ENCODE peak calls at places on chromosomes 16 and 17, in five cellular contexts. One of them, this sample, is unnamed.

GRCh38 chr17:78774956-78775571 is 7.0 kb downstream of the CYTH1 start:
- DNase-seq in GM03348: no peak
- DNase-seq in left lung: no peak
- DNase-seq in left colon: no peak
- DNase-seq in T-helper 2 cell treated with Interferon-gamma antibody and Interleukin-4, amounts not matched to agents 5 μg/mL and 100 μg/mL, for 36 hours: peak; percentile 70
- DNase-seq in this sample: no peak

GRCh38 chr17:49862781-49863331 is 15.0 kb upstream of the TAC4 start:
- DNase-seq in left colon: no peak
- DNase-seq in left lung: no peak
- DNase-seq in GM03348: no peak
- DNase-seq in T-helper 2 cell treated with Interferon-gamma antibody and Interleukin-4, amounts not matched to agents 5 μg/mL and 100 μg/mL, for 36 hours: no peak
- DNase-seq in this sample: no peak

GRCh38 chr16:84341533-84342295 is 26.6 kb upstream of the ATP2C2 start:
- DNase-seq in GM03348: no peak
- DNase-seq in left lung: no peak
- DNase-seq in left colon: peak; percentile 81
- DNase-seq in T-helper 2 cell treated with Interferon-gamma antibody and Interleukin-4, amounts not matched to agents 5 μg/mL and 100 μg/mL, for 36 hours: no peak
- DNase-seq in this sample: no peak

GRCh38 chr16:83066011-83066410 is 439.2 kb downstream of the CDH13 start:
- DNase-seq in T-helper 2 cell treated with Interferon-gamma antibody and Interleukin-4, amounts not matched to agents 5 μg/mL and 100 μg/mL, for 36 hours: no peak
- DNase-seq in GM03348: no peak
- DNase-seq in left colon: no peak
- DNase-seq in left lung: no peak
- DNase-seq in this sample: no peak

GRCh38 chr16:89360760-89361435 is 129.5 kb downstream of the ANKRD11 start:
- DNase-seq in left lung: peak; percentile 85
- DNase-seq in GM03348: no peak
- DNase-seq in T-helper 2 cell treated with Interferon-gamma antibody and Interleukin-4, amounts not matched to agents 5 μg/mL and 100 μg/mL, for 36 hours: peak; percentile 87
- DNase-seq in left colon: peak; percentile 48
- DNase-seq in this sample: peak; percentile 59

GRCh38 chr17:66347661-66348604 is 45.5 kb downstream of the PRKCA start:
- DNase-seq in left lung: no peak
- DNase-seq in GM03348: no peak
- DNase-seq in T-helper 2 cell treated with Interferon-gamma antibody and Interleukin-4, amounts not matched to agents 5 μg/mL and 100 μg/mL, for 36 hours: no peak
- DNase-seq in left colon: peak; percentile 77
- DNase-seq in this sample: no peak

GRCh38 chr17:73549841-73550430 is 94.3 kb downstream of the SDK2 start:
- DNase-seq in T-helper 2 cell treated with Interferon-gamma antibody and Interleukin-4, amounts not matched to agents 5 μg/mL and 100 μg/mL, for 36 hours: no peak
- DNase-seq in left lung: peak; percentile 52
- DNase-seq in GM03348: no peak
- DNase-seq in left colon: no peak
- DNase-seq in this sample: no peak

GRCh38 chr17:74337834-74338500 is 11.9 kb downstream of the KIF19 start:
- DNase-seq in T-helper 2 cell treated with Interferon-gamma antibody and Interleukin-4, amounts not matched to agents 5 μg/mL and 100 μg/mL, for 36 hours: no peak
- DNase-seq in left lung: no peak
- DNase-seq in left colon: no peak
- DNase-seq in GM03348: no peak
- DNase-seq in this sample: no peak

GRCh38 chr17:42632949-42633444 is 23.5 kb downstream of the TUBG1 start:
- DNase-seq in T-helper 2 cell treated with Interferon-gamma antibody and Interleukin-4, amounts not matched to agents 5 μg/mL and 100 μg/mL, for 36 hours: no peak
- DNase-seq in left colon: no peak
- DNase-seq in left lung: no peak
- DNase-seq in GM03348: no peak
- DNase-seq in this sample: no peak

This sample was measured in aorta.